ENCODE peak calls at places on chromosomes 13 and 19, in seven cellular contexts. T is ACHN; Q is activated CD8-positive, alpha-beta T cell treated with anti-CD3 and anti-CD28 coated beads, Interleukin-2, amount 10 ng/mL, durations not matched to agents 7 days and 5 days; F is stimulated activated CD8-positive, alpha-beta memory T cell treated with anti-CD3 and anti-CD28 coated beads, Interleukin-4, amount 100 ng/mL, for 24 hours; H is smooth muscle cell of the brain vasculature; E is left ventricle myocardium inferior; W is T-helper 9 cell. C is an unnamed sample.

GRCh38 chr13:55000043-55000442 is 1971.4 kb downstream of the OLFM4 start:
- DNase-seq in T (no peak), Q (no peak), F (no peak), H (no peak), E (no peak), W (no peak), C (no peak)

GRCh38 chr13:40221460-40222201 is 444.8 kb downstream of the FOXO1 start:
- DNase-seq in T (no peak), Q (no peak), F (no peak), H (no peak), E (no peak), W (peak), C (peak)

GRCh38 chr13:46831588-46832194 is 34.7 kb upstream of the ESD start:
- DNase-seq in T (peak), Q (peak), F (no peak), H (peak), E (no peak), W (no peak), C (peak)

GRCh38 chr19:44621367-44621766 is 8.0 kb downstream of the IGSF23 start:
- DNase-seq in T (no peak), Q (no peak), F (no peak), H (no peak), E (no peak), W (no peak), C (no peak)

GRCh38 chr13:33764716-33765115 is 53.2 kb upstream of the RFC3 start:
- DNase-seq in T (no peak), Q (no peak), F (no peak), H (no peak), E (no peak), W (no peak), C (no peak)

GRCh38 chr13:36421447-36421846 is 10.8 kb upstream of the CCNA1 start:
- DNase-seq in T (no peak), Q (no peak), F (no peak), H (no peak), E (no peak), W (no peak), C (no peak)

GRCh38 chr19:2014731-2015610 is 543 bp downstream of the BTBD2 start:
- DNase-seq in T (no peak), Q (peak), F (no peak), H (no peak), E (no peak), W (no peak), C (peak)

GRCh38 chr13:110869231-110869804 is 45.6 kb downstream of the ANKRD10 start:
- DNase-seq in T (no peak), Q (no peak), F (no peak), H (no peak), E (no peak), W (no peak), C (no peak)

GRCh38 chr19:51143486-51143885 is 1.4 kb downstream of the SIGLEC7 start:
- DNase-seq in T (no peak), Q (no peak), F (no peak), H (no peak), E (no peak), W (no peak), C (no peak)

GRCh38 chr19:10517760-10518443 is 655 bp upstream of the S1PR5 start:
- DNase-seq in T (peak), Q (no peak), F (no peak), H (no peak), E (no peak), W (no peak), C (no peak)

GRCh38 chr19:42269518-42270345 is 680 bp downstream of the CIC start:
- DNase-seq in T (no peak), Q (no peak), F (no peak), H (no peak), E (no peak), W (no peak), C (no peak)

GRCh38 chr19:18610556-18611326 is 1.9 kb upstream of the TMEM59L start:
- DNase-seq in T (no peak), Q (no peak), F (no peak), H (no peak), E (no peak), W (no peak), C (no peak)

C was measured in activated CD4-positive, alpha-beta memory T cell treated with anti-CD3 and anti-CD28 coated beads, Interleukin-2, amount 10 ng/mL, durations not matched to agents 7 days and 5 days.